ENCODE peak calls at places on chromosomes 6 and 20, in seven cellular contexts. M, V, H, Z, C, A and O are unnamed samples.

GRCh38 chr20:44648579-44648978 is 2.9 kb downstream of the ADA start:
- DNase-seq in M (no peak), V (no peak), H (no peak), Z (no peak), C (no peak), A (no peak), O (no peak)

GRCh38 chr6:142026471-142026870 is 106.3 kb upstream of the GJE1 start:
- DNase-seq in M (no peak), V (no peak), H (no peak), Z (no peak), C (no peak), A (no peak), O (no peak)

GRCh38 chr20:24489631-24490260 is 20.3 kb downstream of the SYNDIG1 start:
- DNase-seq in M (no peak), V (peak; percentile 41), H (no peak), Z (no peak), C (peak; percentile 60), A (no peak), O (no peak)

GRCh38 chr6:135087403-135087802 is 32.8 kb upstream of the HBS1L start:
- DNase-seq in M (no peak), V (no peak), H (no peak), Z (no peak), C (no peak), A (no peak), O (no peak)

GRCh38 chr6:91376686-91377085 is 789.8 kb upstream of the MAP3K7 start:
- DNase-seq in M (no peak), V (no peak), H (no peak), Z (no peak), C (no peak), A (no peak), O (no peak)

GRCh38 chr6:149454405-149454848 is 30.4 kb downstream of the ZC3H12D start:
- DNase-seq in M (peak; percentile 43), V (peak; percentile 96), H (peak; percentile 98), Z (peak; percentile 94), C (peak; percentile 90), A (peak; percentile 99), O (peak; percentile 57)

GRCh38 chr6:14818422-14818884 is 427.4 kb upstream of the JARID2 start:
- DNase-seq in M (no peak), V (no peak), H (no peak), Z (no peak), C (no peak), A (no peak), O (no peak)

GRCh38 chr20:41136695-41137411 is 490 bp upstream of the PLCG1 start:
- DNase-seq in M (peak; percentile 32), V (peak; percentile 94), H (peak; percentile 75), Z (peak; percentile 94), C (peak; percentile 95), A (peak; percentile 94), O (peak; percentile 9)

GRCh38 chr6:133610271-133610840 is 278.6 kb upstream of the TCF21 start:
- DNase-seq in M (no peak), V (no peak), H (peak; percentile 73), Z (no peak), C (no peak), A (no peak), O (no peak)

GRCh38 chr6:111626446-111626845 is 20.8 kb upstream of the TRAF3IP2 start:
- DNase-seq in M (no peak), V (peak; percentile 48), H (no peak), Z (no peak), C (no peak), A (no peak), O (no peak)
- H3K4me3 ChIP-seq in M (no peak overlapping the region), V (peak overlapping the region; percentile 57), H (peak overlapping the region; percentile 44), Z (peak overlapping the region; percentile 32), C (peak overlapping the region; percentile 16), A (peak overlapping the region; percentile 9), O (no peak overlapping the region)

DNA sequence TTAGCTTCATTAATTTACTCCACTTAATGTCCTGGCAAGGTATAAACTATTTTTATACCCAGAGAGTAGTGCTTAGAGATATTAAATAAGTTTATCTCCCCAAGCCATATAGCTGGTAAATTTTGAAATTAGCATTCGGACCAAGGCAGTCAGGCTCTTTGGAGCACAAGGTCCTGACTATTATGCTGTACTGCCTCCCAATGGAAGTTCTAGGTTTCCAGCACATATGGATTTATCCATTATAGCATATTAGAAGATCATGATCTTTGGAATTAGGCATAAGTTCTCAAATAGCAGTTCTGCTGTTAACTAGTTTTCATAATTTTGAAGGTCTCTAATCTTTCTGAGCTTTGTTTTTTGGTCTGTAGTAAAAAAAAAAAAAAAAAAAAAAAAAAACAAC is 835.3 kb upstream of the EPHA7 start:
- DNase-seq in M (no peak), V (no peak), H (peak; percentile 39), Z (no peak), C (no peak), A (no peak), O (no peak)
- TF ChIP-seq CTCF in M (no peak), V (no peak), H (no peak), Z (no peak), C (no peak), A (no peak), O (no peak)

GRCh38 chr6:10315631-10316145 is 99.2 kb downstream of the TFAP2A start:
- DNase-seq in M (no peak), V (no peak), H (no peak), Z (no peak), C (no peak), A (no peak), O (no peak)
- H3K4me3 ChIP-seq in M (no peak overlapping the region), V (no peak overlapping the region), H (no peak overlapping the region), Z (no peak overlapping the region), C (no peak overlapping the region), A (no peak overlapping the region), O (no peak overlapping the region)

GRCh38 chr6:23784313-23784919 is 341.6 kb upstream of the NRSN1 start:
- DNase-seq in M (no peak), V (no peak), H (no peak), Z (no peak), C (no peak), A (no peak), O (no peak)

DNA sequence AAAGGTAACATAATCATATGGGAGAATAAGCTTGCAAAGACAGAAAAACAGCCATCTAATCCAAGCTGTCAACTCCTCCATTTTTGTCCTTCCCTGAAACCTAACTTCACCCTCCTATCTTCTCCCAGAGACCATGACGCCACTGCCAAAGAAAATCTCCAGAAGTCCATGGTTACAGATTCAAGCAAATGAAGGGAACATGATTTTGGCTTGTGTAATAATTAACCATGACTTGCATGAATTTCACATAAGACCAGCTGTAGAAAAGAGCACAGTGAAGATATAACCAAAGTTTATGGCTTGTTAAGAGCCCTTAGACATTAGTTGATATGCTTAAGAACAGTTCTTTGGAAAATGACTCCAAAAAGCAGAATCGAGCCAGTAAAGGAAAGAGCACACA is 342.1 kb upstream of the NRSN1 start:
- DNase-seq in M (no peak), V (no peak), H (no peak), Z (no peak), C (no peak), A (no peak), O (no peak)
- TF ChIP-seq CTCF in M (no peak), V (no peak), H (no peak), Z (no peak), C (no peak), A (no peak), O (no peak)

GRCh38 chr6:152661776-152662175 is 24.6 kb upstream of the SYNE1 start:
- DNase-seq in M (no peak), V (no peak), H (no peak), Z (no peak), C (no peak), A (no peak), O (no peak)
- H3K4me3 ChIP-seq in M (no peak overlapping the region), V (no peak overlapping the region), H (no peak overlapping the region), Z (no peak overlapping the region), C (no peak overlapping the region), A (no peak overlapping the region), O (no peak overlapping the region)

GRCh38 chr6:168711049-168711640 is 270.2 kb downstream of the SMOC2 start:
- DNase-seq in M (no peak), V (no peak), H (no peak), Z (no peak), C (no peak), A (no peak), O (no peak)
- TF ChIP-seq CTCF in M (no peak), V (no peak), H (no peak), Z (peak; percentile 42), C (no peak), A (no peak), O (no peak)

GRCh38 chr20:519999-520398 is 23.6 kb downstream of the CSNK2A1 start:
- DNase-seq in M (no peak), V (no peak), H (no peak), Z (no peak), C (no peak), A (no peak), O (no peak)
- H3K4me3 ChIP-seq in M (no peak overlapping the region), V (no peak overlapping the region), H (no peak overlapping the region), Z (no peak overlapping the region), C (no peak overlapping the region), A (no peak overlapping the region), O (no peak overlapping the region)

DNA sequence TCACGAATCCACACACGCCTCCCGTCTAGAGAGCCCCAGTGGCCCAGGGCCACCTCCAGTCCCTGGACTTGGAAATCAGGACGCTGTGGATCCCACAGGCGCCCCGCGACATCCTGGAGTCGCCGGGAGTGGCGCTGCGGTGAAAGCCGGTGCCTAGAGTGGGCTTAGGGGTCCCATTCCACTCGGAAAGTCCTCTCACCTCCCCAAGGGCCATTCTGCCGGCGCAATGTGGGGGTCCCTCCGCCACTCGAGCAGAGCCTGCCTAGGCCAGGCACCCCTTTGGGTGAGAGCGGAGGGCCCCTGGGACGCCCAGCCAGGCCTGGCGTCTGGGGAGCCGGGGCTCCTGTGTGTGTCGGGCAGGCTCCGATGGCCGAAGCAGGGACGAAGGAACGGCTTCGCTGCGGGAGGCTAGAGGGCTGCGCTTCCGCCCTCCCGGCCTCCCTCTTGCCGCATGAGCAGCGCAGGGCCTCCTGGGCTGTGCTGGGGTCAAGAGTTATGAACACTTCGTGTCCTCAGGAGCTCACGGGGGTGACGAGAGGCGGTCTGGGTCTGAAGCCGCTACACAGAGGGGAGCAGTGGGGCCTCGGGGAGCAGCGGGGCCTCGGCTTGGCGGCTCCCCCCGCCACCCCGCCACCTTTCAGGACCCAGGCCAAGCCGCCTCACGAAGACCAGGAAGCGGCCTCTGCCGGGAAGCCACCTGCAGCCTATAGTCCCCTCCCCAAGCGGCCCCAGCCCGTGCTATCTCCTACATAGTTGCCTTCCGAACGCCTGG is 13.6 kb downstream of the POU3F2 start:
- DNase-seq in M (no peak), V (no peak), H (no peak), Z (no peak), C (peak; percentile 79), A (peak; percentile 33), O (no peak)
- TF ChIP-seq CTCF in M (no peak), V (no peak), H (no peak), Z (no peak), C (no peak), A (no peak), O (no peak)